ENCODE peak calls at places on chromosomes 3 and 15, in nine cellular contexts. H, V, U, T, P, S, W, Y and X are unnamed samples.

GRCh38 chr15:68304611-68305337 is 27.2 kb downstream of the FEM1B start:
- DNase-seq in H (no peak), V (peak; percentile 62), W (no peak), T (peak; percentile 52), Y (no peak), S (no peak), U (no peak), P (peak; percentile 10), X (no peak)

GRCh38 chr3:183460059-183461052 is 31.9 kb upstream of the MCF2L2 start:
- DNase-seq in Y (no peak), S (no peak), U (no peak), P (no peak), T (no peak), H (peak; percentile 50), V (no peak), W (no peak), X (no peak)

GRCh38 chr15:27271258-27271657 is 300.3 kb downstream of the GABRG3 start:
- DNase-seq in H (no peak), W (no peak), Y (no peak), U (no peak), T (no peak), V (no peak), P (no peak), S (no peak), X (no peak)

GRCh38 chr3:29932662-29933316 is 651.9 kb downstream of the RBMS3 start:
- DNase-seq in T (no peak), P (no peak), V (no peak), U (no peak), H (no peak), S (no peak), W (no peak), Y (no peak), X (no peak)

GRCh38 chr3:3836845-3837244 is 37.6 kb downstream of the LRRN1 start:
- DNase-seq in V (no peak), W (no peak), H (no peak), T (no peak), U (no peak), S (no peak), Y (no peak), P (no peak), X (no peak)

GRCh38 chr15:51750942-51751686 is at the start of gene TMOD2:
- DNase-seq in P (peak; percentile 33), S (no peak), W (peak; percentile 58), V (peak; percentile 92), H (no peak), T (peak; percentile 76), Y (peak; percentile 72), U (peak; percentile 62), X (peak; percentile 82)

GRCh38 chr15:98501632-98502031 is 146.7 kb upstream of the IGF1R start:
- DNase-seq in H (no peak), T (no peak), U (no peak), V (no peak), Y (no peak), W (no peak), P (no peak), S (no peak), X (no peak)

GRCh38 chr3:20141841-20142240 is 44.2 kb downstream of the SGO1 start:
- DNase-seq in Y (peak; percentile 89), H (peak; percentile 43), V (no peak), T (peak; percentile 95), S (no peak), P (peak; percentile 23), U (peak; percentile 37), W (no peak), X (no peak)

GRCh38 chr3:112167758-112168157 is 34.7 kb upstream of the GCSAM start:
- DNase-seq in S (no peak), U (no peak), W (no peak), P (no peak), V (no peak), H (no peak), T (no peak), Y (no peak), X (peak; percentile 33)

GRCh38 chr3:197083486-197083885 is 53.9 kb upstream of the MELTF start:
- DNase-seq in V (no peak), W (no peak), H (peak; percentile 86), P (no peak), S (peak; percentile 48), Y (no peak), T (no peak), U (no peak), X (no peak)

GRCh38 chr15:42735382-42736165 is 1.4 kb downstream of the CDAN1 start:
- DNase-seq in H (no peak), W (no peak), U (no peak), P (no peak), S (no peak), T (no peak), Y (peak; percentile 62), V (no peak), X (no peak)

GRCh38 chr3:46649436-46649835 is 37.1 kb downstream of the FAM240A start:
- DNase-seq in T (no peak), H (peak; percentile 9), W (no peak), U (no peak), S (no peak), V (no peak), Y (no peak), P (no peak), X (no peak)

GRCh38 chr3:170469151-170470062 is 50.7 kb downstream of the CLDN11 start:
- DNase-seq in U (no peak), T (no peak), V (no peak), P (peak; percentile 65), W (no peak), H (peak; percentile 74), Y (peak; percentile 70), S (peak; percentile 55), X (no peak)

GRCh38 chr3:105639131-105639530 is 229.7 kb downstream of the CBLB start:
- DNase-seq in U (no peak), W (no peak), Y (no peak), P (no peak), T (no peak), S (no peak), V (no peak), H (no peak), X (no peak)

GRCh38 chr15:92170897-92171296 is 222.8 kb upstream of the ST8SIA2 start:
- DNase-seq in T (no peak), Y (no peak), V (no peak), P (no peak), W (no peak), U (no peak), H (no peak), S (no peak), X (no peak)

GRCh38 chr15:74053941-74054529 is 28.3 kb downstream of the GOLGA6A start:
- DNase-seq in V (peak; percentile 90), Y (peak; percentile 94), S (no peak), U (peak; percentile 76), H (peak; percentile 62), P (peak; percentile 85), T (peak; percentile 89), W (peak; percentile 71), X (peak; percentile 44)

GRCh38 chr15:50241684-50242450 is 23.7 kb downstream of the HDC start:
- DNase-seq in U (no peak), S (peak; percentile 37), H (peak; percentile 69), P (no peak), T (no peak), W (no peak), V (no peak), Y (no peak), X (no peak)
- TF ChIP-seq CTCF in U (no peak), S (no peak), H (no peak), P (no peak), T (no peak), W (no peak), V (no peak), Y (no peak), X (no peak)

GRCh38 chr15:65275104-65275727 is 11.5 kb downstream of the PARP16 start:
- DNase-seq in W (peak; percentile 43), P (no peak), H (no peak), U (no peak), S (no peak), T (no peak), V (no peak), Y (no peak), X (no peak)
- H3K36me3 ChIP-seq in W (peaks cover 14% of the 10 kb centered on the region), P (no peaks in the 10 kb centered on the region), H (no peaks in the 10 kb centered on the region), U (peaks cover 3% of the 10 kb centered on the region), S (no peaks in the 10 kb centered on the region), T (no peaks in the 10 kb centered on the region), V (peaks cover 3% of the 10 kb centered on the region), Y (peaks cover 3% of the 10 kb centered on the region), X (no peaks in the 10 kb centered on the region)

DNA sequence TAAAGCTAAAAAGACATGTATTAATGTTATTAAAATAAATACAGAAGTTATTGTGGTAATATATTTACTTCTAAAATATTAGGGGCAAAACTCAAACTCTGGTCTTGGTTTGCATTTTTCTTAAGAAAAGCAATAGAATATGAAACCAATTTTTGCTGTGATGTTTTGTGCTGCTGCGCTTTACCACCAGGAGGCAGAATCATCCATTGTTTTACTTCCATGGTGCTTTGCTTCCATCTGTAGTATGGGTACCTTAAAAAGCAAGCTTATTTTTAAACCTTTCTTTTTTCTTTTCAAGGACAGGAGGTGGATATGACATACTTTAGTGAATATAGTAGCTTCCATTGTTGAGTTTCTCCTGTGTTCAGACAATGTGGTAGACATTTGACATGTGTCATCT is 46.6 kb upstream of the MRPL3 start:
- DNase-seq in V (no peak), Y (no peak), S (no peak), P (no peak), H (no peak), T (no peak), U (no peak), W (peak; percentile 9), X (peak; percentile 29)
- TF ChIP-seq CTCF in V (peak; percentile 25), Y (no peak), S (peak; percentile 48), P (no peak), H (peak; percentile 45), T (peak; percentile 58), U (no peak), W (peak; percentile 64), X (peak; percentile 85)

GRCh38 chr3:52931328-52931727 is 34.0 kb upstream of the STIMATE start:
- DNase-seq in P (no peak), W (no peak), S (no peak), U (no peak), Y (no peak), T (no peak), H (no peak), V (no peak), X (no peak)

GRCh38 chr3:52930748-52931147 is 33.4 kb upstream of the STIMATE start:
- DNase-seq in T (no peak), W (no peak), H (no peak), V (no peak), S (no peak), U (no peak), Y (no peak), P (no peak), X (no peak)

GRCh38 chr3:52925405-52926313 is 28.3 kb upstream of the STIMATE start:
- DNase-seq in V (no peak), S (no peak), Y (no peak), T (no peak), H (no peak), P (no peak), W (no peak), U (no peak), X (no peak)

GRCh38 chr3:52931889-52932288 is 34.5 kb upstream of the STIMATE start:
- DNase-seq in H (no peak), U (no peak), V (no peak), W (no peak), S (no peak), P (no peak), Y (no peak), T (no peak), X (no peak)

DNA sequence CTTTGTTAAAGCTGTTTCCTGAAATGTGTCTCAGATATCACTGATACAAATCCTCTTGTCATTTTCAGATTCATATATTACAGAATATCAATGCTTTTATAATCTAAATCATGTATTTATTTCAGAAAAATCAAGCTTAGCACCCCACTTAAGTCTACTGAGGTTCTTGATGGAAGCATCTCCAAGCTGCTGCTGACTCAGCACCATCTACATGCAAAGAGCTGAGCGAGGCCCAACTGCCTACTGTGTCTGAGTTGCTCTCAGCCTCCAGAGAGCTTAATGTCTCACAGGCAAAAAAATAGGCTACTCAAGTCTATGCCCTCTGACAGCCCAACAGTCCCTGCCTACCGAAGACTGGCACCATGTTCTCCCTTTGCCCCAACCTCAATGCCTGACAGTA is 29.2 kb upstream of the STIMATE start:
- DNase-seq in P (no peak), U (no peak), V (no peak), T (no peak), S (no peak), Y (no peak), H (no peak), W (no peak), X (no peak)
- H3K36me3 ChIP-seq in P (no peaks in the 10 kb centered on the region), U (peaks cover 2% of the 10 kb centered on the region), V (no peaks in the 10 kb centered on the region), T (no peaks in the 10 kb centered on the region), S (no peaks in the 10 kb centered on the region), Y (no peaks in the 10 kb centered on the region), H (no peaks in the 10 kb centered on the region), W (peaks cover 84% of the 10 kb centered on the region), X (no peaks in the 10 kb centered on the region)